ENCODE peak calls at places on chromosomes 4 and X, in nine cellular contexts. V is neuronal stem cell; Z is dermis blood vessel endothelial cell; P is stimulated activated CD4-positive, alpha-beta T cell treated with anti-CD3 and anti-CD28 coated beads, Interleukin-4, amount 100 ng/mL, for 48 hours; C is non-pigmented ciliary epithelial cell; B is posterior cingulate gyrus; U is OCI-M1; X is AG20443; S is ureter. G is an unnamed sample.

GRCh38 chr4:40210776-40211175 is 13.9 kb downstream of the RHOH start:
- DNase-seq in V (no peak), U (no peak), P (no peak), Z (no peak), C (no peak), S (no peak), X (no peak), B (no peak), G (no peak)

GRCh38 chr4:7462509-7462971 is 27.8 kb upstream of the PSAPL1 start:
- DNase-seq in B (peak; percentile 94), P (no peak), C (no peak), U (peak; percentile 5), S (no peak), Z (no peak), V (peak; percentile 50), X (no peak), G (peak; percentile 28)

GRCh38 chr4:33625762-33626161 is 2618.6 kb downstream of the ARAP2 start:
- DNase-seq in P (no peak), S (no peak), B (peak; percentile 43), Z (no peak), C (no peak), U (no peak), X (no peak), V (no peak), G (peak; percentile 36)

GRCh38 chrX:2474963-2475726 is 25.6 kb downstream of the DHRSX start:
- DNase-seq in X (no peak), C (no peak), S (no peak), V (no peak), Z (no peak), U (no peak), P (no peak), B (peak; percentile 48), G (no peak)

GRCh38 chrX:39725928-39726619 is 371.7 kb downstream of the BCOR start:
- DNase-seq in C (peak; percentile 61), U (no peak), B (no peak), Z (peak; percentile 16), S (no peak), P (no peak), X (peak; percentile 77), V (no peak), G (peak; percentile 81)

GRCh38 chrX:108582151-108582550 is 142.5 kb downstream of the COL4A5 start:
- DNase-seq in U (no peak), V (no peak), S (no peak), P (no peak), X (no peak), C (no peak), Z (no peak), B (peak; percentile 93), G (no peak)

GRCh38 chrX:123964155-123964554 is 2.6 kb downstream of the STAG2 start:
- DNase-seq in S (no peak), Z (peak; percentile 11), X (no peak), P (no peak), B (no peak), C (no peak), U (no peak), V (no peak), G (peak; percentile 42)

GRCh38 chrX:40729923-40730584 is 5.3 kb downstream of the MED14 start:
- DNase-seq in C (no peak), Z (no peak), B (no peak), V (no peak), P (no peak), X (no peak), U (peak; percentile 41), S (no peak), G (no peak)

GRCh38 chrX:74450803-74451449 is 29.6 kb downstream of the SLC16A2 start:
- DNase-seq in Z (no peak), V (no peak), S (no peak), U (peak; percentile 60), C (peak; percentile 85), X (peak; percentile 73), B (no peak), P (no peak), G (peak; percentile 94)

GRCh38 chrX:38882894-38883620 is 81.8 kb downstream of the MID1IP1 start:
- DNase-seq in B (no peak), V (no peak), P (no peak), Z (peak; percentile 1), X (peak; percentile 81), S (no peak), C (no peak), U (no peak), G (peak; percentile 95)

GRCh38 chrX:39757971-39758370 is 339.8 kb downstream of the BCOR start:
- DNase-seq in V (no peak), U (no peak), C (no peak), P (no peak), Z (peak; percentile 67), S (no peak), B (no peak), X (peak; percentile 43), G (peak; percentile 41)

GRCh38 chrX:22081475-22082092 is 49.5 kb downstream of the PHEX start:
- DNase-seq in B (no peak), C (no peak), V (peak; percentile 33), P (peak; percentile 55), S (peak; percentile 55), X (peak; percentile 45), Z (peak; percentile 73), U (peak; percentile 45), G (peak; percentile 62)